ENCODE peak calls at places on chromosomes 7 and 10, in ten cellular contexts. E, A, H, N, O, P, R, V, C and L are unnamed samples.

GRCh38 chr7:146922777-146923176 is 806.2 kb downstream of the CNTNAP2 start:
- DNase-seq in E (no peak), A (no peak), H (no peak), N (no peak), O (no peak), P (no peak), R (no peak), V (no peak), C (no peak), L (no peak)

GRCh38 chr10:5284311-5285057 is 80.3 kb upstream of the UCN3 start:
- DNase-seq in E (no peak), A (no peak), H (peak; percentile 6), N (peak; percentile 81), O (no peak), P (no peak), R (no peak), V (no peak), C (no peak), L (no peak)

GRCh38 chr7:128833939-128834310 is 3.7 kb downstream of the FLNC start:
- DNase-seq in E (no peak), A (no peak), H (no peak), N (no peak), O (no peak), P (no peak), R (no peak), V (no peak), C (no peak), L (no peak)

GRCh38 chr10:48780341-48780740 is 95.7 kb downstream of the WDFY4 start:
- DNase-seq in E (no peak), A (no peak), H (no peak), N (no peak), O (no peak), P (no peak), R (no peak), V (no peak), C (no peak), L (no peak)

GRCh38 chr10:74047304-74047703 is 49.4 kb downstream of the VCL start:
- DNase-seq in E (no peak), A (no peak), H (no peak), N (no peak), O (no peak), P (no peak), R (no peak), V (no peak), C (no peak), L (no peak)

GRCh38 chr7:76336094-76336493 is 22.7 kb downstream of the YWHAG start:
- DNase-seq in E (no peak), A (no peak), H (no peak), N (no peak), O (no peak), P (no peak), R (no peak), V (no peak), C (no peak), L (no peak)

GRCh38 chr7:16817536-16817935 is 12.7 kb upstream of the AGR2 start:
- DNase-seq in E (no peak), A (no peak), H (no peak), N (no peak), O (no peak), P (no peak), R (no peak), V (no peak), C (no peak), L (no peak)

GRCh38 chr10:29496341-29497162 is 138.2 kb downstream of the SVIL start:
- DNase-seq in E (no peak), A (peak; percentile 56), H (peak; percentile 51), N (peak; percentile 68), O (peak; percentile 56), P (peak; percentile 89), R (peak; percentile 22), V (no peak), C (peak; percentile 84), L (peak; percentile 97)

GRCh38 chr10:26593896-26594295 is 103.6 kb upstream of the PDSS1 start:
- DNase-seq in E (no peak), A (no peak), H (no peak), N (peak; percentile 8), O (no peak), P (no peak), R (no peak), V (no peak), C (no peak), L (peak; percentile 49)

GRCh38 chr10:55500931-55501559 is 700.0 kb upstream of the PCDH15 start:
- DNase-seq in E (peak; percentile 50), A (no peak), H (no peak), N (peak; percentile 59), O (peak; percentile 10), P (no peak), R (no peak), V (no peak), C (peak; percentile 1), L (peak; percentile 5)

GRCh38 chr7:94374231-94374630 is 20.5 kb upstream of the COL1A2 start:
- DNase-seq in E (no peak), A (no peak), H (no peak), N (peak; percentile 86), O (no peak), P (peak; percentile 92), R (no peak), V (no peak), C (peak; percentile 41), L (no peak)

GRCh38 chr7:25580156-25580555 is 351.9 kb upstream of the NPVF start:
- DNase-seq in E (no peak), A (no peak), H (no peak), N (no peak), O (no peak), P (no peak), R (no peak), V (no peak), C (no peak), L (no peak)

GRCh38 chr10:103111031-103111917 is 81.8 kb downstream of the NT5C2 start:
- DNase-seq in E (no peak), A (no peak), H (no peak), N (no peak), O (no peak), P (no peak), R (no peak), V (no peak), C (no peak), L (no peak)